ENCODE peak calls at places on chromosomes 13 and 19, in four cellular contexts. Q is stimulated activated CD4-positive, alpha-beta T cell treated with anti-CD3 and anti-CD28 coated beads, TNF-alpha, amount 100 ng/mL, for 24 hours; U is ovary; G is nephron progenitor cell. M is an unnamed sample.

GRCh38 chr19:29478578-29479565 is 46.9 kb upstream of the VSTM2B start:
- DNase-seq in Q (peak; percentile 19), U (no peak), G (peak; percentile 69), M (peak; percentile 52)

GRCh38 chr13:93066187-93066586 is 160.4 kb upstream of the GPC6 start:
- DNase-seq in Q (no peak), U (no peak), G (no peak), M (no peak)

GRCh38 chr13:95497307-95497943 is 55.1 kb upstream of the CLDN10 start:
- DNase-seq in Q (no peak), U (no peak), G (no peak), M (no peak)

GRCh38 chr19:56507446-56508281 is at the start of gene ZNF471:
- DNase-seq in Q (peak; percentile 80), U (peak; percentile 99), G (peak; percentile 15), M (no peak)

GRCh38 chr19:5152767-5153532 is 184.0 kb downstream of the KDM4B start:
- DNase-seq in Q (no peak), U (no peak), G (no peak), M (no peak)

GRCh38 chr13:45402641-45403040 is 15.5 kb downstream of the SLC25A30 start:
- DNase-seq in Q (no peak), U (no peak), G (no peak), M (no peak)

GRCh38 chr19:8304841-8305621 is 3.1 kb downstream of the CD320 start:
- DNase-seq in Q (peak; percentile 38), U (peak; percentile 33), G (peak; percentile 73), M (peak; percentile 50)

GRCh38 chr13:45143346-45143751 is 23.0 kb downstream of the GTF2F2 start:
- DNase-seq in Q (no peak), U (no peak), G (no peak), M (no peak)

GRCh38 chr13:105365831-105366230 is 1169.6 kb downstream of the EFNB2 start:
- DNase-seq in Q (no peak), U (no peak), G (no peak), M (no peak)

GRCh38 chr19:46000497-46001246 is 5.4 kb downstream of the CCDC61 start:
- DNase-seq in Q (peak; percentile 68), U (no peak), G (peak; percentile 52), M (no peak)

GRCh38 chr19:48308695-48309586 is 16.4 kb upstream of the EMP3 start:
- DNase-seq in Q (no peak), U (no peak), G (no peak), M (no peak)

GRCh38 chr19:10120538-10121198 is 969 bp upstream of the EIF3G start:
- DNase-seq in Q (no peak), U (no peak), G (no peak), M (no peak)

GRCh38 chr19:44071824-44072542 is at the start of gene ZNF284:
- DNase-seq in Q (peak; percentile 80), U (peak; percentile 81), G (peak; percentile 78), M (peak; percentile 73)

GRCh38 chr19:30276312-30276884 is 95.8 kb upstream of the ZNF536 start:
- DNase-seq in Q (no peak), U (no peak), G (no peak), M (no peak)

GRCh38 chr13:108120332-108120731 is 95.0 kb downstream of the LIG4 start:
- DNase-seq in Q (no peak), U (no peak), G (no peak), M (no peak)

GRCh38 chr13:98821372-98822237 is 69.1 kb upstream of the SLC15A1 start:
- DNase-seq in Q (no peak), U (no peak), G (no peak), M (no peak)

GRCh38 chr19:43148233-43148632 is 38.1 kb downstream of the PSG5 start:
- DNase-seq in Q (no peak), U (no peak), G (no peak), M (no peak)

GRCh38 chr19:1672038-1672768 is 19.8 kb upstream of the TCF3 start:
- DNase-seq in Q (peak; percentile 57), U (peak; percentile 52), G (peak; percentile 65), M (no peak)

GRCh38 chr19:33052352-33052972 is 12.2 kb downstream of the RHPN2 start:
- DNase-seq in Q (no peak), U (peak; percentile 34), G (no peak), M (no peak)

GRCh38 chr19:1747285-1748114 is 5.8 kb upstream of the ONECUT3 start:
- DNase-seq in Q (peak; percentile 24), U (no peak), G (no peak), M (no peak)

GRCh38 chr19:30881281-30881680 is 468.0 kb downstream of the TSHZ3 start:
- DNase-seq in Q (no peak), U (no peak), G (no peak), M (no peak)

GRCh38 chr13:31322025-31322424 is 122.2 kb downstream of the B3GLCT start:
- DNase-seq in Q (no peak), U (no peak), G (no peak), M (no peak)

GRCh38 chr19:20077791-20078463 is at the start of gene ZNF90:
- DNase-seq in Q (peak; percentile 83), U (peak; percentile 94), G (peak; percentile 88), M (peak; percentile 82)

GRCh38 chr13:82165396-82166174 is 1716.7 kb downstream of the SLITRK1 start:
- DNase-seq in Q (no peak), U (no peak), G (no peak), M (no peak)

GRCh38 chr19:55178781-55179569 is 1.1 kb downstream of the SYT5 start:
- DNase-seq in Q (peak; percentile 86), U (peak; percentile 57), G (peak; percentile 92), M (peak; percentile 86)

GRCh38 chr19:1956868-1957492 is 16.0 kb downstream of the CSNK1G2 start:
- DNase-seq in Q (no peak), U (no peak), G (no peak), M (no peak)

GRCh38 chr13:104823709-104824108 is 1711.8 kb downstream of the EFNB2 start:
- DNase-seq in Q (no peak), U (no peak), G (no peak), M (no peak)

GRCh38 chr19:4066176-4066606 is 508 bp downstream of the ZBTB7A start:
- DNase-seq in Q (peak; percentile 48), U (peak; percentile 85), G (peak; percentile 51), M (no peak)

GRCh38 chr19:13764821-13765394 is 586 bp downstream of the MRI1 start:
- DNase-seq in Q (peak; percentile 50), U (peak; percentile 55), G (peak; percentile 62), M (peak; percentile 16)

GRCh38 chr19:46721269-46722003 is 4.5 kb upstream of the PRKD2 start:
- DNase-seq in Q (no peak), U (no peak), G (peak; percentile 44), M (no peak)

GRCh38 chr19:28966737-28967401 is 246.1 kb downstream of the UQCRFS1 start:
- DNase-seq in Q (no peak), U (no peak), G (no peak), M (no peak)